ENCODE peak calls at places on chromosomes 13 and 19, in ten cellular contexts. One of them, this sample, is unnamed. For H3K36me3, the result is how much of the 10 kb centered on the place peaks cover.

GRCh38 chr13:114111577-114111976 is 20.8 kb downstream of the RASA3 start:
- DNase-seq in tibial artery: peak
- DNase-seq in brain microvascular endothelial cell: no peak
- DNase-seq in cardiac muscle cell: no peak
- DNase-seq in hepatocyte: no peak
- DNase-seq in body of pancreas: no peak
- DNase-seq in left ventricle myocardium inferior: no peak
- DNase-seq in HCT116: no peak
- DNase-seq in heart left ventricle: no peak
- DNase-seq in naive thymus-derived CD4-positive, alpha-beta T cell: no peak
- DNase-seq in this sample: peak

GRCh38 chr19:10346509-10346908 is 7.1 kb upstream of the ICAM3 start:
- DNase-seq in tibial artery: no peak
- DNase-seq in brain microvascular endothelial cell: peak
- DNase-seq in cardiac muscle cell: no peak
- DNase-seq in hepatocyte: no peak
- DNase-seq in body of pancreas: no peak
- DNase-seq in left ventricle myocardium inferior: no peak
- DNase-seq in HCT116: no peak
- DNase-seq in heart left ventricle: no peak
- DNase-seq in naive thymus-derived CD4-positive, alpha-beta T cell: no peak
- DNase-seq in this sample: no peak

GRCh38 chr13:23440821-23441608 is 7.5 kb upstream of the SACS start:
- DNase-seq in tibial artery: no peak
- DNase-seq in brain microvascular endothelial cell: no peak
- DNase-seq in cardiac muscle cell: no peak
- DNase-seq in hepatocyte: no peak
- DNase-seq in body of pancreas: no peak
- DNase-seq in left ventricle myocardium inferior: peak
- DNase-seq in HCT116: no peak
- DNase-seq in heart left ventricle: peak
- DNase-seq in naive thymus-derived CD4-positive, alpha-beta T cell: no peak
- DNase-seq in this sample: no peak

GRCh38 chr13:46530084-46530935 is 22.7 kb upstream of the LRCH1 start:
- DNase-seq in tibial artery: no peak
- DNase-seq in brain microvascular endothelial cell: no peak
- DNase-seq in cardiac muscle cell: no peak
- DNase-seq in hepatocyte: no peak
- DNase-seq in body of pancreas: no peak
- DNase-seq in left ventricle myocardium inferior: no peak
- DNase-seq in HCT116: no peak
- DNase-seq in heart left ventricle: no peak
- DNase-seq in naive thymus-derived CD4-positive, alpha-beta T cell: no peak
- DNase-seq in this sample: no peak

GRCh38 chr19:52492201-52492960 is 35.1 kb upstream of the ZNF808 start:
- DNase-seq in tibial artery: peak
- DNase-seq in brain microvascular endothelial cell: no peak
- DNase-seq in cardiac muscle cell: peak
- DNase-seq in hepatocyte: peak
- DNase-seq in body of pancreas: no peak
- DNase-seq in left ventricle myocardium inferior: no peak
- DNase-seq in HCT116: no peak
- DNase-seq in heart left ventricle: no peak
- DNase-seq in naive thymus-derived CD4-positive, alpha-beta T cell: no peak
- DNase-seq in this sample: no peak

GRCh38 chr13:114064516-114065140 is 67.8 kb downstream of the RASA3 start:
- DNase-seq in tibial artery: no peak
- DNase-seq in brain microvascular endothelial cell: no peak
- DNase-seq in cardiac muscle cell: no peak
- DNase-seq in hepatocyte: no peak
- DNase-seq in body of pancreas: no peak
- DNase-seq in left ventricle myocardium inferior: peak
- DNase-seq in HCT116: no peak
- DNase-seq in heart left ventricle: no peak
- DNase-seq in naive thymus-derived CD4-positive, alpha-beta T cell: no peak
- DNase-seq in this sample: no peak

GRCh38 chr13:98890186-98890585 is 87.7 kb downstream of the DOCK9 start:
- DNase-seq in tibial artery: no peak
- DNase-seq in brain microvascular endothelial cell: peak
- DNase-seq in cardiac muscle cell: no peak
- DNase-seq in hepatocyte: peak
- DNase-seq in body of pancreas: no peak
- DNase-seq in left ventricle myocardium inferior: no peak
- DNase-seq in HCT116: no peak
- DNase-seq in heart left ventricle: no peak
- DNase-seq in naive thymus-derived CD4-positive, alpha-beta T cell: no peak
- DNase-seq in this sample: no peak

GRCh38 chr19:2731181-2732117 is 8.4 kb downstream of the SLC39A3 start:
- DNase-seq in tibial artery: no peak
- DNase-seq in brain microvascular endothelial cell: no peak
- DNase-seq in cardiac muscle cell: no peak
- DNase-seq in hepatocyte: no peak
- DNase-seq in body of pancreas: no peak
- DNase-seq in left ventricle myocardium inferior: no peak
- DNase-seq in HCT116: no peak
- DNase-seq in heart left ventricle: no peak
- DNase-seq in naive thymus-derived CD4-positive, alpha-beta T cell: no peak
- DNase-seq in this sample: no peak

GRCh38 chr13:88701551-88701950 is 1030.4 kb downstream of the SLITRK5 start:
- DNase-seq in tibial artery: no peak
- DNase-seq in brain microvascular endothelial cell: no peak
- DNase-seq in cardiac muscle cell: no peak
- DNase-seq in hepatocyte: no peak
- DNase-seq in body of pancreas: no peak
- DNase-seq in left ventricle myocardium inferior: no peak
- DNase-seq in HCT116: no peak
- DNase-seq in heart left ventricle: no peak
- DNase-seq in naive thymus-derived CD4-positive, alpha-beta T cell: no peak
- DNase-seq in this sample: no peak

GRCh38 chr19:42529248-42529764 is 1.0 kb upstream of the CEACAM1 start:
- DNase-seq in tibial artery: no peak
- DNase-seq in brain microvascular endothelial cell: peak
- DNase-seq in cardiac muscle cell: peak
- DNase-seq in hepatocyte: peak
- DNase-seq in body of pancreas: peak
- DNase-seq in left ventricle myocardium inferior: peak
- DNase-seq in HCT116: peak
- DNase-seq in heart left ventricle: peak
- DNase-seq in naive thymus-derived CD4-positive, alpha-beta T cell: peak
- DNase-seq in this sample: no peak
- H3K4me3 ChIP-seq in tibial artery: no peak
- H3K4me3 ChIP-seq in brain microvascular endothelial cell: no peak
- H3K4me3 ChIP-seq in cardiac muscle cell: no peak
- H3K4me3 ChIP-seq in hepatocyte: no peak
- H3K4me3 ChIP-seq in body of pancreas: no peak
- H3K4me3 ChIP-seq in left ventricle myocardium inferior: peak
- H3K4me3 ChIP-seq in HCT116: no peak
- H3K4me3 ChIP-seq in heart left ventricle: no peak
- H3K4me3 ChIP-seq in naive thymus-derived CD4-positive, alpha-beta T cell: peak
- H3K4me3 ChIP-seq in this sample: no peak

DNA sequence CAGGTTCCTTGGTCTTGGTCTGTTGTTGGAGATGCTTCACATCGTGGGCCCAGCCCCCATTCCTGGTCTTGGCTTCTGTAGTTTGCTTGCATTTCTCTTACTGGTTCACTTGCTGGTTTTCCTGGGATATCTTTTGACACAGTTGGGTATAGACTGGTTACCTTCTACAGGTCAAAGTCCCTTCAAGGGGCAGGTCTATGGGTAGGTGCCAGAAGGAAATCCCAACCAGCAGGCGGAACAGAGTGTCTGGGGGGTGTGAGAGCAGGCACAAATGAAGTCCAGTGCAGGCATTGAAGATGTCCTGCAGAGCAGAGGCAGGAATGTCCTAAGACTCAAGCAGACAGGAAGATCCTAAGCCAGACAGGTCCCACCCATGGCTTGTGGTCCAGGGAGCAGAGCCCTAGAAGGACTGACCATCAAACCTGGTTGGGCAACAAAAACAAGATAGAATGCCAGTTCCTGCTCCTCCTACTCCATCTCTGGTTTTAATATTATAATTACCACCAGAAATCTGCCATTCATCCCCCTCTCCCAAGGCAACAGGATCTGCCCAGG is 17.7 kb upstream of the WASF3 start:
- DNase-seq in tibial artery: no peak
- DNase-seq in brain microvascular endothelial cell: no peak
- DNase-seq in cardiac muscle cell: no peak
- DNase-seq in hepatocyte: no peak
- DNase-seq in body of pancreas: no peak
- DNase-seq in left ventricle myocardium inferior: no peak
- DNase-seq in HCT116: no peak
- DNase-seq in heart left ventricle: no peak
- DNase-seq in naive thymus-derived CD4-positive, alpha-beta T cell: no peak
- DNase-seq in this sample: no peak
- H3K27ac ChIP-seq in tibial artery: no peak
- H3K27ac ChIP-seq in brain microvascular endothelial cell: no peak
- H3K27ac ChIP-seq in cardiac muscle cell: no peak
- H3K27ac ChIP-seq in hepatocyte: no peak
- H3K27ac ChIP-seq in body of pancreas: no peak
- H3K27ac ChIP-seq in left ventricle myocardium inferior: no peak
- H3K27ac ChIP-seq in HCT116: no peak
- H3K27ac ChIP-seq in heart left ventricle: no peak
- H3K27ac ChIP-seq in naive thymus-derived CD4-positive, alpha-beta T cell: no peak
- H3K27ac ChIP-seq in this sample: no peak

GRCh38 chr19:45629704-45630103 is 9.5 kb downstream of the EML2 start:
- DNase-seq in tibial artery: no peak
- DNase-seq in brain microvascular endothelial cell: no peak
- DNase-seq in cardiac muscle cell: no peak
- DNase-seq in hepatocyte: no peak
- DNase-seq in body of pancreas: no peak
- DNase-seq in left ventricle myocardium inferior: no peak
- DNase-seq in HCT116: no peak
- DNase-seq in heart left ventricle: no peak
- DNase-seq in naive thymus-derived CD4-positive, alpha-beta T cell: no peak
- DNase-seq in this sample: no peak

GRCh38 chr19:45621389-45621788 is 17.8 kb downstream of the EML2 start:
- DNase-seq in tibial artery: no peak
- DNase-seq in brain microvascular endothelial cell: no peak
- DNase-seq in cardiac muscle cell: no peak
- DNase-seq in hepatocyte: no peak
- DNase-seq in body of pancreas: no peak
- DNase-seq in left ventricle myocardium inferior: no peak
- DNase-seq in HCT116: no peak
- DNase-seq in heart left ventricle: no peak
- DNase-seq in naive thymus-derived CD4-positive, alpha-beta T cell: no peak
- DNase-seq in this sample: no peak

GRCh38 chr19:45621976-45622503 is 17.2 kb downstream of the EML2 start:
- DNase-seq in tibial artery: no peak
- DNase-seq in brain microvascular endothelial cell: no peak
- DNase-seq in cardiac muscle cell: no peak
- DNase-seq in hepatocyte: no peak
- DNase-seq in body of pancreas: no peak
- DNase-seq in left ventricle myocardium inferior: no peak
- DNase-seq in HCT116: no peak
- DNase-seq in heart left ventricle: no peak
- DNase-seq in naive thymus-derived CD4-positive, alpha-beta T cell: no peak
- DNase-seq in this sample: no peak

DNA sequence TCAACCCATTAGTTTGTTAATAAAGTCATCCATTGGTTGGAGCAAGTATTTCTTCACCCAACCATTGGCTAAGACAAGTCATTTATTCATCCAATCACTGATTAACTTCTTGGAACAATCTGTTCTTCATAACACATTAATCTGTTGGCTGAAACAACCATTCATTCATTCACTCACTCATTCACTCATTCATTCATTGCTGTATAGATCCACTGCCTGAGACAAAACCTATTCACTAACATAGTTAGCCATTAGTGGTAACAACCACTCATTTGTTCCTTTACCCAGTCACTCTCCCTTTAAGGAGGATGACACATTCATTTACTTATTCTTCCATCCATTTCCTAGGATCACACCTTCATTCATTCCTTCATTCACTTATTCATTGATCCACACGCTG is 15.2 kb downstream of the EML2 start:
- DNase-seq in tibial artery: no peak
- DNase-seq in brain microvascular endothelial cell: no peak
- DNase-seq in cardiac muscle cell: no peak
- DNase-seq in hepatocyte: no peak
- DNase-seq in body of pancreas: no peak
- DNase-seq in left ventricle myocardium inferior: no peak
- DNase-seq in HCT116: no peak
- DNase-seq in heart left ventricle: no peak
- DNase-seq in naive thymus-derived CD4-positive, alpha-beta T cell: no peak
- DNase-seq in this sample: no peak
- H3K36me3 ChIP-seq in tibial artery: half or more
- H3K36me3 ChIP-seq in brain microvascular endothelial cell: under half
- H3K36me3 ChIP-seq in cardiac muscle cell: under half
- H3K36me3 ChIP-seq in hepatocyte: under half
- H3K36me3 ChIP-seq in body of pancreas: under half
- H3K36me3 ChIP-seq in left ventricle myocardium inferior: half or more
- H3K36me3 ChIP-seq in HCT116: under half
- H3K36me3 ChIP-seq in heart left ventricle: half or more
- H3K36me3 ChIP-seq in naive thymus-derived CD4-positive, alpha-beta T cell: half or more
- H3K36me3 ChIP-seq in this sample: under half

GRCh38 chr19:1441022-1441426 is 2.8 kb downstream of the RPS15 start:
- DNase-seq in tibial artery: no peak
- DNase-seq in brain microvascular endothelial cell: no peak
- DNase-seq in cardiac muscle cell: no peak
- DNase-seq in hepatocyte: no peak
- DNase-seq in body of pancreas: no peak
- DNase-seq in left ventricle myocardium inferior: no peak
- DNase-seq in HCT116: no peak
- DNase-seq in heart left ventricle: no peak
- DNase-seq in naive thymus-derived CD4-positive, alpha-beta T cell: no peak
- DNase-seq in this sample: no peak

GRCh38 chr19:1438933-1439358 is 750 bp downstream of the RPS15 start:
- DNase-seq in tibial artery: no peak
- DNase-seq in brain microvascular endothelial cell: no peak
- DNase-seq in cardiac muscle cell: no peak
- DNase-seq in hepatocyte: peak
- DNase-seq in body of pancreas: no peak
- DNase-seq in left ventricle myocardium inferior: no peak
- DNase-seq in HCT116: no peak
- DNase-seq in heart left ventricle: no peak
- DNase-seq in naive thymus-derived CD4-positive, alpha-beta T cell: no peak
- DNase-seq in this sample: no peak

GRCh38 chr19:1441677-1442438 is 3.7 kb downstream of the RPS15 start:
- DNase-seq in tibial artery: no peak
- DNase-seq in brain microvascular endothelial cell: no peak
- DNase-seq in cardiac muscle cell: no peak
- DNase-seq in hepatocyte: no peak
- DNase-seq in body of pancreas: no peak
- DNase-seq in left ventricle myocardium inferior: no peak
- DNase-seq in HCT116: no peak
- DNase-seq in heart left ventricle: no peak
- DNase-seq in naive thymus-derived CD4-positive, alpha-beta T cell: no peak
- DNase-seq in this sample: no peak

GRCh38 chr19:1438035-1438932 is at the start of gene RPS15:
- DNase-seq in tibial artery: peak
- DNase-seq in brain microvascular endothelial cell: peak
- DNase-seq in cardiac muscle cell: peak
- DNase-seq in hepatocyte: peak
- DNase-seq in body of pancreas: peak
- DNase-seq in left ventricle myocardium inferior: peak
- DNase-seq in HCT116: peak
- DNase-seq in heart left ventricle: peak
- DNase-seq in naive thymus-derived CD4-positive, alpha-beta T cell: peak
- DNase-seq in this sample: peak

DNA sequence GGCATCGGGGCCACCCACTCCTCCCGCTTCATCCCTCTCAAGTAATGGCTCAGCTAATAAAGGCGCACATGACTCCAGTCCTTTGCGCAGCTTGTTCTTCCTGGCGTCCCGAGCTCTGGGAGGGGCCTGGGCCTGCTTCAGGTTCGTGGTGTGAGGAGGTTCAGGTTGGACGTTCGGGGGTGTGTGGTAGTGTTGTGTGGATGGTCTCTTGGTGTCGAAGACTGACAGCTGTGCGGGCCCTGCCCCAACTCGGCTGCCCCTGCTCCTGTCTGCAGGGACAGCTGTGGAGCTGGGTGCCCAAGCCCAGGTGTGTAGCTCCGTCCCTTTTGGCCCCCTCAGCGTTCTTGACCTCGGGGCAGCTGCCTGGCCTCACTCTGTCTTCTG is 2.2 kb downstream of the RPS15 start:
- DNase-seq in tibial artery: no peak
- DNase-seq in brain microvascular endothelial cell: no peak
- DNase-seq in cardiac muscle cell: no peak
- DNase-seq in hepatocyte: no peak
- DNase-seq in body of pancreas: no peak
- DNase-seq in left ventricle myocardium inferior: no peak
- DNase-seq in HCT116: no peak
- DNase-seq in heart left ventricle: no peak
- DNase-seq in naive thymus-derived CD4-positive, alpha-beta T cell: no peak
- DNase-seq in this sample: no peak
- H3K4me3 ChIP-seq in tibial artery: no peak
- H3K4me3 ChIP-seq in brain microvascular endothelial cell: peak
- H3K4me3 ChIP-seq in cardiac muscle cell: no peak
- H3K4me3 ChIP-seq in hepatocyte: no peak
- H3K4me3 ChIP-seq in body of pancreas: no peak
- H3K4me3 ChIP-seq in left ventricle myocardium inferior: peak
- H3K4me3 ChIP-seq in HCT116: no peak
- H3K4me3 ChIP-seq in heart left ventricle: no peak
- H3K4me3 ChIP-seq in naive thymus-derived CD4-positive, alpha-beta T cell: no peak
- H3K4me3 ChIP-seq in this sample: no peak

This sample was measured in ascending aorta.